ENCODE peak calls at places on chromosomes 16 and 17, in five cellular contexts. D is SK-N-SH, Y is hepatocyte, B is PC-3, G is HCT116. C is an unnamed sample. For H3K9me2, the result is how much of the 10 kb centered on the place peaks cover.

GRCh38 chr16:84617068-84617630 is 729 bp downstream of the COTL1 start:
- DNase-seq in D (peak), Y (peak), B (no peak), G (no peak), C (peak)

GRCh38 chr17:41551370-41551769 is 20.5 kb downstream of the KRT9 start:
- DNase-seq in D (no peak), Y (no peak), B (no peak), G (no peak), C (no peak)

GRCh38 chr16:73012341-73012740 is 35.6 kb downstream of the ZFHX3 start:
- DNase-seq in D (no peak), Y (no peak), B (no peak), G (no peak), C (no peak)

GRCh38 chr16:75279277-75279676 is 27.9 kb upstream of the BCAR1 start:
- DNase-seq in D (no peak), Y (no peak), B (peak), G (no peak), C (no peak)

GRCh38 chr16:87380875-87381274 is 2.7 kb downstream of the FBXO31 start:
- DNase-seq in D (no peak), Y (no peak), B (no peak), G (no peak), C (no peak)

GRCh38 chr16:30429418-30429677 is 482 bp downstream of the DCTPP1 start:
- DNase-seq in D (no peak), Y (no peak), B (peak), G (no peak), C (no peak)

GRCh38 chr16:4301177-4301576 is 14.7 kb upstream of the GLIS2 start:
- DNase-seq in D (no peak), Y (no peak), B (no peak), G (no peak), C (no peak)

GRCh38 chr17:79645022-79645776 is 34.3 kb upstream of the RBFOX3 start:
- DNase-seq in D (peak), Y (no peak), B (no peak), G (no peak), C (no peak)

GRCh38 chr16:85418978-85419491 is 194.1 kb upstream of the GSE1 start:
- DNase-seq in D (no peak), Y (no peak), B (no peak), G (no peak), C (no peak)

GRCh38 chr16:27208809-27209208 is 5.5 kb downstream of the KDM8 start:
- DNase-seq in D (no peak), Y (no peak), B (no peak), G (no peak), C (no peak)

GRCh38 chr16:342455-343213 is 9.9 kb downstream of the AXIN1 start:
- DNase-seq in D (no peak), Y (no peak), B (no peak), G (no peak), C (no peak)

GRCh38 chr16:70578035-70578434 is 54.4 kb downstream of the SF3B3 start:
- DNase-seq in D (no peak), Y (no peak), B (no peak), G (no peak), C (no peak)

GRCh38 chr16:87581867-87582220 is 20.5 kb upstream of the JPH3 start:
- DNase-seq in D (peak), Y (peak), B (peak), G (peak), C (no peak)

GRCh38 chr17:51507444-51507843 is 247.1 kb downstream of the UTP18 start:
- DNase-seq in D (no peak), Y (no peak), B (no peak), G (no peak), C (no peak)

GRCh38 chr17:5049314-5049819 is 14.1 kb upstream of the SLC52A1 start:
- DNase-seq in D (no peak), Y (no peak), B (no peak), G (no peak), C (peak)

GRCh38 chr17:66138120-66138519 is 53.8 kb downstream of the CEP112 start:
- DNase-seq in D (no peak), Y (no peak), B (no peak), G (no peak), C (peak)

GRCh38 chr17:6701719-6702118 is 11.4 kb downstream of the SLC13A5 start:
- DNase-seq in D (peak), Y (peak), B (peak), G (peak), C (peak)

GRCh38 chr17:2799653-2800052 is 3.4 kb downstream of the RAP1GAP2 start:
- DNase-seq in D (no peak), Y (no peak), B (no peak), G (no peak), C (no peak)

GRCh38 chr17:74160656-74161500 is 42.6 kb upstream of the RPL38 start:
- DNase-seq in D (no peak), Y (no peak), B (no peak), G (no peak), C (no peak)

GRCh38 chr17:74163836-74164235 is 39.6 kb upstream of the RPL38 start:
- DNase-seq in D (no peak), Y (no peak), B (no peak), G (no peak), C (no peak)

GRCh38 chr17:74164446-74165045 is 38.9 kb upstream of the RPL38 start:
- DNase-seq in D (no peak), Y (no peak), B (no peak), G (no peak), C (no peak)

GRCh38 chr17:74161501-74161850 is 42.0 kb upstream of the RPL38 start:
- DNase-seq in D (no peak), Y (no peak), B (no peak), G (no peak), C (no peak)

DNA sequence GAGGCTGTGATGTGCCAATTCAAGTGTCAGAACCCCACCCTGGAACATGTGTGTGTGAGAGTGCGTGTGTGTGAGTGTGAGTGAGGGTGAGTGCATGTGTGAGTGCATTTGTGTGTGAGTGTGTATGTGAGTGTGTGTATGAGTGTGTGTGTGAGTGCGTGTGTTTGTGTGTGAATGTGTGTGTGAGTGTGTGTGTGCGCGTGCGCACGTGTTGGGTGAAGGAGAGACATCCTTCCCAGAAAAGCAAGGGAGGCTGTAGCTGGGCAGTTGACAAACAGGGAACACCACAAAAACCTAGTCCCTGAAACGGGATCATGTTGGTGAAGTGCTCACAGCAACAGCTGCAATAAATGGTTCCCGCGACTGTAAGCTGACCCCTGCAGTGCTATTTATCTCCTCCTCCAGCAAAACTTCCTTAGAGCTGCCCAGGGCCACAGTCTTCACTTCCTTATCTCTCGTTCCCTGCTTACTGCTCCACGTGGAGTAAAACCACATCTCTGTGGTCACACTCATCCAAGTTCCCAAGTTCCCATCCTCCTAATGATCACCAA is 40.1 kb upstream of the RPL38 start:
- DNase-seq in D (no peak), Y (no peak), B (no peak), G (no peak), C (no peak)
- H3K9me2 ChIP-seq in D (under half), Y (under half), B (under half), G (under half), C (under half)

DNA sequence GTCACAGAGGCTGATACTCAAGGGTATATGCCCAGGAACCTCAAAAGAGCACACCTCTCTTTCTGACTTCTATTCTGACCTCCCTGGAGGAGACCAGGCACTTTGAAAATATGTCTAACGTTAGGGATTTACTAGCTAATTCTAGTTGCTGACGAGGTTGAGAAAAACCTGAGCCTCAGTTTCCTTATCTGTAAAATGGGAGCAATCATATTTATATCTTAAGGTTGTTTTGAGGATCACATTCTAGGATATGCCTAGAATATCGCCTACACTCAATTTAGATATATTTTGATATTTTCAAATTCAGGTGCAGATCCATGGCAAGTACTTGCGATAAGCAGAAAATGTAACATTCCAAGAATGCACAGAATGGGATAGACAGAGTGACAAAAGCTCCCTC is 425.8 kb downstream of the GRIN2A start:
- DNase-seq in D (no peak), Y (no peak), B (no peak), G (no peak), C (no peak)
- TF ChIP-seq CTCF in D (no peak), Y (no peak), B (no peak), G (no peak), C (no peak)

GRCh38 chr16:48384982-48385271 is 286 bp downstream of the SIAH1 start:
- DNase-seq in D (no peak), Y (no peak), B (no peak), G (no peak), C (no peak)
- H3K4me2 ChIP-seq in D (no peak), Y (no peak), B (no peak), G (peak), C (peak)

GRCh38 chr16:47599512-47599911 is 138.4 kb downstream of the PHKB start:
- DNase-seq in D (no peak), Y (no peak), B (no peak), G (no peak), C (no peak)

GRCh38 chr16:47604306-47604705 is 143.2 kb downstream of the PHKB start:
- DNase-seq in D (no peak), Y (no peak), B (no peak), G (no peak), C (no peak)

DNA sequence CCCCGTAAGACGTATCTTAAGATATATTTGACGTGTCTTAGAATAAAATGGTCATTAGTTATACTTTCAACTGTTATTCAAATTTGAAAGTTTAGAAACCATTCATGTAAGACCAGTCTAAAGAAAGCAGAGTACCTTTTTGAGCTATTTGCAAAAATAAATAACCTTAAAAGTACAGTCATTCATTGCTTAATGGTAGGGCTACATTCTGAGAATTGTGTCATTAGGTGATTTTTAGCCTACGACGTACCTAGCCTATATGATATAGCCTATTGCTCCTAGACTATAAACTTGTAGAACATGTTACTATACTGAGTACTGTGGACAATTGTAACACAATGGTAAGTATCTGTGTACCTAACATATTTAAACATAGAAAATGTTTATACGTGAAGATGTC is 139.2 kb downstream of the PHKB start:
- DNase-seq in D (no peak), Y (no peak), B (no peak), G (no peak), C (no peak)
- H3K9me2 ChIP-seq in D (under half), Y (under half), B (under half), G (under half), C (under half)

DNA sequence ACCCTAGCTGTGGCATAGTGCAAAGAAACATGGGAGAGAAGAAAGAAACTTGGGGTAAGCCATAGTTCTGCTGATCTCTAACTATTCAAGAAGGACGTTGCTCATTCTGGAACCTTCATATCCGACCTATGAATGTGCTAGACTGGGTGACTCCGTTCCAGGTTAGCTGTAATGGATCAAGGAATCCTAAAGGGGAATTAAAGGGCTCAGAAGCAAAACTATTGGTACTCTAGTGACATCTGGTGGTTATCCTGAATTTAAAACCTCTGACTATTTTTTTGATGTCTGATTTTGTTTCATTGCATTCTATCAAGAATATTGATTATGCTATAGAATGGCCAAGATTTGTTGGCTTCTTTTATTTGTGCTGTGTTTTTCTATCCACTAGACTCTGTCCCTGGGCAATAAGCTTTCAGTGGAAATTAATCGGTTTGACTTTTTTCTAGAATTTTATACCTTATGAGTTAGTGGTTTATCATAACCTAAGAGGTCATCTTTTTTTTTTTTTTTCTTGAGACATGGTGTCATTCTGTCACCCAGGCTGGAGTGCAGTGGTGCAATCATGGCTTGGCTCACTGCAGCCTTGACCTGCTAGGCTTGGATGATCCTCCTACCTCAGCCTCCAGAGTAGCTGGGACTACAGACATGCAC is 19.5 kb downstream of the PCTP start:
- DNase-seq in D (peak), Y (peak), B (peak), G (peak), C (peak)
- TF ChIP-seq CTCF in D (peak), Y (peak), B (peak), G (peak), C (peak)

DNA sequence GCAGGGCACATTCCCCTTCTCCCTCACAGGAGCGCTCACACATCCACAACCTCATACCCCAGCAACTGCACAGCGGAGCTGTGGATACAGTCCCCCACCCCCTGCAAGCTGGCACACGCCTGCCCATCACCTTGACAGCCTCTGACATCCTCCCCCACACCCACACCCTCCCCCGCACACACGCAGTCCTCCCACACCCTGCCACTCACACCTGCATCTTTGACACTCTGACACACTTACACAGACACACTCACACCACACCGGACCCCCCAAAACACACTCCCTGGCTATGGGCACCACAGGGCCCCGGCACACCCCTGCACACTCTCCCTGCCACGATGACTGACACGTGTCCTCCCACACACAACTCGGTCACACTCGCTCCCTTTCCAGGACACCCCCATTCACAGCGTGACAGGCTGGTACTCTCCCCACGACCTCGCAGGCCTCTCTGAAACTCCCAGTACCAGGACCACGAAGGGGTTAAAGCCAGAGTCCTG is 531 bp upstream of the PPP1R1B start:
- DNase-seq in D (peak), Y (no peak), B (no peak), G (no peak), C (no peak)
- H3K4me2 ChIP-seq in D (peak), Y (peak), B (peak), G (no peak), C (no peak)

C was measured in OCI-LY7.